ENCODE peak calls at places on chromosomes 4 and X, in four cellular contexts. R is astrocyte of the spinal cord, Y is endodermal cell, Z is cardiac fibroblast. M is an unnamed sample.

GRCh38 chrX:107506596-107507031 is 57.2 kb downstream of the FRMPD3 start:
- DNase-seq in Y (peak), R (no peak), Z (no peak), M (no peak)

GRCh38 chrX:53714580-53715335 is 28.2 kb upstream of the HUWE1 start:
- DNase-seq in R (peak), Y (peak), Z (peak), M (no peak)

GRCh38 chr4:182235016-182235415 is 8.2 kb upstream of the TENM3 start:
- DNase-seq in Z (no peak), R (no peak), Y (no peak), M (no peak)

GRCh38 chrX:69126642-69127041 is 38.6 kb downstream of the PJA1 start:
- DNase-seq in Z (no peak), R (no peak), Y (no peak), M (no peak)

GRCh38 chr4:76279462-76279861 is 27.1 kb upstream of the STBD1 start:
- DNase-seq in R (no peak), Z (no peak), Y (no peak), M (no peak)

GRCh38 chr4:88628746-88629145 is 36.5 kb downstream of the HERC3 start:
- DNase-seq in R (peak), Y (no peak), Z (no peak), M (no peak)

GRCh38 chrX:94937491-94937890 is 1263.5 kb downstream of the FAM133A start:
- DNase-seq in Z (no peak), R (no peak), Y (no peak), M (no peak)

GRCh38 chr4:20839957-20840356 is 139.7 kb downstream of the PACRGL start:
- DNase-seq in Z (peak), R (peak), Y (no peak), M (peak)

GRCh38 chrX:110146521-110146920 is 143.6 kb downstream of the TMEM164 start:
- DNase-seq in Z (peak), Y (peak), R (peak), M (no peak)

GRCh38 chr4:73726000-73726399 is 14.4 kb upstream of the CXCL8 start:
- DNase-seq in R (peak), Z (peak), Y (no peak), M (peak)

GRCh38 chr4:159352609-159353008 is 249.7 kb downstream of the RAPGEF2 start:
- DNase-seq in Z (no peak), Y (no peak), R (no peak), M (no peak)

GRCh38 chrX:134075894-134076718 is 90.7 kb upstream of the GPC3 start:
- DNase-seq in R (no peak), Y (no peak), Z (no peak), M (no peak)

GRCh38 chr4:93000914-93001313 is 697.1 kb downstream of the GRID2 start:
- DNase-seq in Z (no peak), R (no peak), Y (no peak), M (no peak)

GRCh38 chr4:167230744-167231143 is 3.5 kb downstream of the SPOCK3 start:
- DNase-seq in R (no peak), Z (no peak), Y (no peak), M (no peak)

GRCh38 chrX:153867671-153868070 is 18.3 kb downstream of the L1CAM start:
- DNase-seq in Y (no peak), R (no peak), Z (no peak), M (no peak)

GRCh38 chrX:139691493-139691842 is 16.5 kb downstream of the MCF2 start:
- DNase-seq in Z (peak), Y (no peak), R (peak), M (no peak)

GRCh38 chr4:173001571-173001970 is 167.0 kb upstream of the GALNT7 start:
- DNase-seq in Y (no peak), R (peak), Z (peak), M (no peak)

GRCh38 chr4:96347582-96347981 is 507.7 kb downstream of the PDHA2 start:
- DNase-seq in R (peak), Y (no peak), Z (no peak), M (no peak)

GRCh38 chrX:129577473-129577872 is 37.4 kb downstream of the OCRL start:
- DNase-seq in Z (peak), R (peak), Y (no peak), M (peak)

GRCh38 chrX:34873500-34874225 is 68.9 kb upstream of the FAM47B start:
- DNase-seq in R (peak), Y (no peak), Z (peak), M (no peak)

GRCh38 chrX:103754401-103754800 is 22.2 kb upstream of the PLP1 start:
- DNase-seq in Y (no peak), R (no peak), Z (no peak), M (no peak)

GRCh38 chr4:147480891-147481576 is at the start of gene EDNRA:
- DNase-seq in R (peak), Z (peak), Y (peak), M (no peak)

GRCh38 chrX:133419911-133420310 is 4.6 kb upstream of the GPC4 start:
- DNase-seq in Z (no peak), Y (no peak), R (no peak), M (no peak)

GRCh38 chr4:164408831-164409230 is 345.1 kb upstream of the SMIM31 start:
- DNase-seq in R (no peak), Z (no peak), Y (no peak), M (no peak)

GRCh38 chrX:153766098-153766817 is 2.2 kb downstream of the PLXNB3 start:
- DNase-seq in R (peak), Y (peak), Z (peak), M (peak)

GRCh38 chr4:55635760-55636621 is at the start of gene NMU:
- DNase-seq in Y (peak), Z (peak), R (peak), M (no peak)

GRCh38 chr4:187565416-187565815 is 430.2 kb upstream of the ZFP42 start:
- DNase-seq in R (no peak), Y (no peak), Z (no peak), M (no peak)

GRCh38 chr4:3337811-3338210 is 45.0 kb downstream of the RGS12 start:
- DNase-seq in R (no peak), Y (no peak), Z (no peak), M (no peak)

GRCh38 chr4:53436251-53436650 is 58.8 kb downstream of the FIP1L1 start:
- DNase-seq in Y (no peak), Z (no peak), R (no peak), M (no peak)

GRCh38 chrX:118847676-118848075 is 24.1 kb downstream of the ZCCHC12 start:
- DNase-seq in Y (no peak), Z (peak), R (peak), M (no peak)

GRCh38 chr4:56937262-56937661 is 29.6 kb downstream of the REST start:
- DNase-seq in R (peak), Y (no peak), Z (peak), M (no peak)

GRCh38 chr4:87555751-87556619 is 26.8 kb upstream of the SPARCL1 start:
- DNase-seq in R (peak), Z (peak), Y (no peak), M (peak)

GRCh38 chrX:71871367-71871766 is 39.3 kb upstream of the NHSL2 start:
- DNase-seq in Z (peak), R (peak), Y (peak), M (peak)

GRCh38 chrX:71867680-71868079 is 43.0 kb upstream of the NHSL2 start:
- DNase-seq in Y (no peak), Z (no peak), R (no peak), M (no peak)

GRCh38 chrX:71873459-71873833 is 37.2 kb upstream of the NHSL2 start:
- DNase-seq in Y (peak), R (no peak), Z (no peak), M (no peak)

GRCh38 chrX:71872542-71873458 is 37.8 kb upstream of the NHSL2 start:
- DNase-seq in Y (peak), R (no peak), Z (no peak), M (no peak)

DNA sequence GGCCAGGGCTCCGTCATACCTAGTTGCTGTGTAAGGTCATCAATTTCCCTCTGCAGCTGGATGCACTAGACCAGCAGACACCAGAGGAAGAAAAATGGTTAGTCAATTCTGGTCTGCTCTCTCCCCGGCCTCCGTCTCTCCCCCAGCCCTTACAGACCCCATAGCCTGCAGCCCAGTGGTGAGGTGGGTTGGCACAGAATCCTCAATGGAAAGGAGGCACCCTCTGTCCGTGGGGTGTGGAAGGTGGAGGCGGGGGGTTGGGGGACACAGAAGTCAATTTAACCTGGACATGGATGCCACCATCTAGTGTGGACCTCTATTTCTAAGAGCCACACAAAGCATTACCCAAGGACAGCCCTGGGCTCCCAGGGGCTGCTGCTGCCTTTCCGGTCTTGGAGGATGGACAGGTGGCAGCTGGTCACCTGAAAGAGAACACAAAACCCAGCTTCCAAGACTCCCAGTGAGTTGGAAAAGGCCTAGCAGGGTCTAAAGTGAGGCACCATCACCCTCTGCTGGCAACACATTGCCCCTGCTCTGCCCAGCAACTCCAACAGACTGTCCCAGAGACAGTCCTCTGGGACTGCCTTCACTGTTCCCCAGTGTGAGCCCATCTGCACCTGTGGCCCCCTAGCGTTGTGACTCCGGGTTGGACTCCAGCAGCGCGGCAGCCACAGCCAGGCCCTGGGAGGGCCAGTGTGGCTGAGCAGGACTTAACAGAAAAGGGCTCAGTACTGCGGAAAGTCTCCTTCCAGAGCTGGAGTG is 40.1 kb upstream of the NHSL2 start:
- DNase-seq in R (peak), Z (peak), Y (peak), M (no peak)
- TF ChIP-seq CTCF in R (peak), Z (no peak), Y (peak), M (peak)

DNA sequence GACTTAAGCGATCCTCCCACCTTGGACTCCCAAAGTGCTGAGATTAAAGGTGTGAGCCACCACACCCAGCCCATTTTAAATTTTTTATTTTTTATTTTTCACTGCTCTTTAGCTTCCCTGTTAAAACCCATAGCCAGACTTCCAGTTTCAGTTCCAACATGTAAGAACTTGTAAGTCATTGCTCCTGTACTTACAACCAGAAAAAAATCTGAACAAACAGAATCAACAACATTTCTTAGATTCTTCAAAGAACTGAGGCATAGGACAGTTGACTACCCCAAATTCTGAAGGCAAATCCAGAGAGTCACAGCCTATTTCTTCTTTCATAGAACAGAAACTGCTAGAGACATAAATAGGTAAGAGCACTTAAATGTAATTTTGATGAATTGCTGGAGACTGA is 8.1 kb downstream of the GPRASP3 start:
- DNase-seq in Z (no peak), R (no peak), Y (no peak), M (no peak)
- H3K4me3 ChIP-seq in Z (no peak), R (no peak), Y (no peak), M (no peak)

GRCh38 chr4:47210828-47211227 is 179.5 kb downstream of the GABRB1 start:
- DNase-seq in R (no peak), Y (no peak), Z (no peak), M (no peak)

GRCh38 chr4:47215759-47216158 is 184.4 kb downstream of the GABRB1 start:
- DNase-seq in Z (no peak), Y (no peak), R (peak), M (no peak)

GRCh38 chr4:47213106-47213505 is 181.7 kb downstream of the GABRB1 start:
- DNase-seq in R (peak), Z (no peak), Y (no peak), M (no peak)

GRCh38 chr4:47213539-47213938 is 182.2 kb downstream of the GABRB1 start:
- DNase-seq in Y (no peak), Z (no peak), R (no peak), M (no peak)

GRCh38 chr4:47213971-47214370 is 182.6 kb downstream of the GABRB1 start:
- DNase-seq in R (peak), Z (peak), Y (no peak), M (peak)
- TF ChIP-seq CTCF in R (no peak), Z (no peak), Y (no peak), M (no peak)

DNA sequence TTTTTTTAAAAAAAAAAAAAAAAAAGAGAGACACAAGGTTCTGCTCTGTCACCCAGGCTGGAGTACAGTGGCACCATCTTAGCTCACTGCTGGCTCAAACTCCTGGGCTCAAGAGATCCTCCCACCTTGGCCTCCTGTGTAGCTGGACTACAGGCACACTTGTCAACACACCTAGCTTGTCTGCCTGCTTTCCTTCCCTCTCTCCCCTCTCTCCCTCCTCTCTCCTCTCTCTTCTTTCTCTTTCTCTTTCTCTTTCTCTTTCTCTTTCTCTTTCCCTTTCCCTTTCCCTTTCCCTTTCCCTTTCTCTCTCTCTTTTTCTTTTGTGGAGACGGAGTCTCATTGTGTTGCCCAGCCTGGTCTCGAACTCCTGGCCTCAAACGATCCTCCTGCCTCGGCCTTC is 132.1 kb downstream of the DIPK2B start:
- DNase-seq in Z (no peak), Y (no peak), R (no peak), M (no peak)
- H3K4me3 ChIP-seq in Z (no peak), Y (no peak), R (no peak), M (no peak)

GRCh38 chr4:27360651-27361347 is 500.2 kb downstream of the STIM2 start:
- DNase-seq in Z (peak), Y (peak), R (peak), M (peak)

GRCh38 chr4:27358269-27358668 is 497.6 kb downstream of the STIM2 start:
- DNase-seq in R (no peak), Z (no peak), Y (no peak), M (no peak)

GRCh38 chr4:27357283-27357682 is 496.6 kb downstream of the STIM2 start:
- DNase-seq in Z (no peak), Y (no peak), R (peak), M (no peak)
- TF ChIP-seq CTCF in Z (peak), Y (peak), R (peak), M (peak)

M was measured in retinal pigment epithelial cell.